ENCODE peak calls at places on chromosomes 3 and 15, in seven cellular contexts. One of them, this sample, is unnamed.

GRCh38 chr3:120661106-120661962 is 20.7 kb downstream of the HGD start:
- DNase-seq in PC-9: no peak
- DNase-seq in SJCRH30: no peak
- DNase-seq in ovary: no peak
- DNase-seq in heart left ventricle: no peak
- DNase-seq in mammary epithelial cell: no peak
- DNase-seq in IMR-90: peak; percentile 51
- DNase-seq in this sample: no peak

GRCh38 chr15:101397521-101398003 is 91.9 kb downstream of the PCSK6 start:
- DNase-seq in PC-9: no peak
- DNase-seq in SJCRH30: no peak
- DNase-seq in ovary: no peak
- DNase-seq in heart left ventricle: no peak
- DNase-seq in mammary epithelial cell: no peak
- DNase-seq in IMR-90: no peak
- DNase-seq in this sample: no peak

GRCh38 chr3:194269610-194270145 is 81.5 kb downstream of the CPN2 start:
- DNase-seq in PC-9: peak; percentile 82
- DNase-seq in SJCRH30: no peak
- DNase-seq in ovary: peak; percentile 94
- DNase-seq in heart left ventricle: peak; percentile 94
- DNase-seq in mammary epithelial cell: no peak
- DNase-seq in IMR-90: no peak
- DNase-seq in this sample: peak; percentile 80

GRCh38 chr3:134904796-134905646 is 110.0 kb downstream of the EPHB1 start:
- DNase-seq in PC-9: no peak
- DNase-seq in SJCRH30: no peak
- DNase-seq in ovary: no peak
- DNase-seq in heart left ventricle: no peak
- DNase-seq in mammary epithelial cell: no peak
- DNase-seq in IMR-90: no peak
- DNase-seq in this sample: no peak

GRCh38 chr15:99409097-99409473 is 156.7 kb upstream of the MEF2A start:
- DNase-seq in PC-9: peak; percentile 60
- DNase-seq in SJCRH30: peak; percentile 74
- DNase-seq in ovary: no peak
- DNase-seq in heart left ventricle: peak; percentile 71
- DNase-seq in mammary epithelial cell: peak; percentile 58
- DNase-seq in IMR-90: peak; percentile 60
- DNase-seq in this sample: peak; percentile 35

GRCh38 chr15:27671794-27672438 is 427.2 kb downstream of the OCA2 start:
- DNase-seq in PC-9: no peak
- DNase-seq in SJCRH30: no peak
- DNase-seq in ovary: no peak
- DNase-seq in heart left ventricle: no peak
- DNase-seq in mammary epithelial cell: no peak
- DNase-seq in IMR-90: no peak
- DNase-seq in this sample: no peak

GRCh38 chr3:149701206-149701976 is 43.6 kb upstream of the WWTR1 start:
- DNase-seq in PC-9: no peak
- DNase-seq in SJCRH30: no peak
- DNase-seq in ovary: no peak
- DNase-seq in heart left ventricle: no peak
- DNase-seq in mammary epithelial cell: no peak
- DNase-seq in IMR-90: no peak
- DNase-seq in this sample: no peak

GRCh38 chr3:157190242-157190876 is 30.4 kb upstream of the CCNL1 start:
- DNase-seq in PC-9: no peak
- DNase-seq in SJCRH30: no peak
- DNase-seq in ovary: no peak
- DNase-seq in heart left ventricle: no peak
- DNase-seq in mammary epithelial cell: no peak
- DNase-seq in IMR-90: no peak
- DNase-seq in this sample: no peak

GRCh38 chr15:34490421-34491193 is 53.0 kb upstream of the GOLGA8A start:
- DNase-seq in PC-9: no peak
- DNase-seq in SJCRH30: no peak
- DNase-seq in ovary: no peak
- DNase-seq in heart left ventricle: no peak
- DNase-seq in mammary epithelial cell: no peak
- DNase-seq in IMR-90: no peak
- DNase-seq in this sample: no peak

GRCh38 chr3:71051893-71052687 is 531.4 kb downstream of the FOXP1 start:
- DNase-seq in PC-9: no peak
- DNase-seq in SJCRH30: no peak
- DNase-seq in ovary: no peak
- DNase-seq in heart left ventricle: no peak
- DNase-seq in mammary epithelial cell: no peak
- DNase-seq in IMR-90: peak; percentile 40
- DNase-seq in this sample: no peak

GRCh38 chr15:101143321-101143720 is 108.5 kb downstream of the CHSY1 start:
- DNase-seq in PC-9: no peak
- DNase-seq in SJCRH30: no peak
- DNase-seq in ovary: no peak
- DNase-seq in heart left ventricle: no peak
- DNase-seq in mammary epithelial cell: no peak
- DNase-seq in IMR-90: no peak
- DNase-seq in this sample: no peak

GRCh38 chr3:197552198-197552597 is 3.6 kb downstream of the BDH1 start:
- DNase-seq in PC-9: no peak
- DNase-seq in SJCRH30: no peak
- DNase-seq in ovary: no peak
- DNase-seq in heart left ventricle: no peak
- DNase-seq in mammary epithelial cell: no peak
- DNase-seq in IMR-90: no peak
- DNase-seq in this sample: no peak

GRCh38 chr3:32176989-32177701 is 61.3 kb upstream of the CMTM8 start:
- DNase-seq in PC-9: peak; percentile 55
- DNase-seq in SJCRH30: peak; percentile 34
- DNase-seq in ovary: no peak
- DNase-seq in heart left ventricle: no peak
- DNase-seq in mammary epithelial cell: peak; percentile 75
- DNase-seq in IMR-90: peak; percentile 37
- DNase-seq in this sample: peak; percentile 49

GRCh38 chr15:38885001-38885400 is 320.4 kb upstream of the RASGRP1 start:
- DNase-seq in PC-9: no peak
- DNase-seq in SJCRH30: peak; percentile 83
- DNase-seq in ovary: no peak
- DNase-seq in heart left ventricle: no peak
- DNase-seq in mammary epithelial cell: peak; percentile 20
- DNase-seq in IMR-90: peak; percentile 48
- DNase-seq in this sample: no peak

GRCh38 chr15:40155270-40155910 is 5.5 kb upstream of the BUB1B start:
- DNase-seq in PC-9: peak; percentile 85
- DNase-seq in SJCRH30: no peak
- DNase-seq in ovary: no peak
- DNase-seq in heart left ventricle: no peak
- DNase-seq in mammary epithelial cell: peak; percentile 58
- DNase-seq in IMR-90: no peak
- DNase-seq in this sample: peak; percentile 45

GRCh38 chr3:157067114-157067513 is 92.8 kb downstream of the CCNL1 start:
- DNase-seq in PC-9: no peak
- DNase-seq in SJCRH30: peak; percentile 28
- DNase-seq in ovary: no peak
- DNase-seq in heart left ventricle: no peak
- DNase-seq in mammary epithelial cell: no peak
- DNase-seq in IMR-90: no peak
- DNase-seq in this sample: no peak

DNA sequence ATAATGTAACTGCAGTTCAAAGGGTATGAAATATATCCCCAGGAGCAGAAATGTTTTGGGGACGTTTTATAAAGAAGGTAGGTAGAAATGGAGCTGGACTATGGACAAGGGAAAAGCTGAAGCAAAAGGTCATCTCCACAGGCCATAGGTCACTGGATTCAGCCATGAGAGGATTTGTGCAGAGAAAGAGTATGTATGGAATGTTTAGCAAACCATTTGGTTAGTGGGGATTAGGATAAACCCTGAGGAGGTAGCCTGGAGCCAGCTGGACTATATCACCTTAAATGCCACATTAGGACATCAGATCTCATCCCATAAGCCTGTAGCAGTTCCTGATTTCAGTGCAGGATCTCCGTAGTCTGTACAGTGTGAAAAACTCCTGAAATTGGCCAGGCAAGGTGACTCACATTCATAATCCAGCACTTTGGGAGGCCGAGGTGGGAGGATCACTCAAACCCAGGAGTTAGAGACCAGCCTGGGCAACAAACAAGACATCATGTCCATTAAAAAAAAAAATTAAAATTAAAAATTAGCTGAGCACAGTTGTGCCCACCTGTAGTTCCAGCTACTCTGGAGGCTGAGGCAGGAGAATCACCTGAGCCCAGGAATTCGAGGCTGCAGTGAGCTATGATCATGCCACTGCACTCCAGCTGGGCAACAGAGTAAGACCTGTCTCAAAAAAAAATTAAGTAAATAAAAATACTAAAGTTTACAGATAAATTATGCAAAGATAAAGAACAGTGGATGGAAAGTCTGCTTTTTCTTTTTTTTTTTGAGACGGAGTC is 4.7 kb downstream of the IP6K1 start:
- DNase-seq in PC-9: no peak
- DNase-seq in SJCRH30: no peak
- DNase-seq in ovary: no peak
- DNase-seq in heart left ventricle: no peak
- DNase-seq in mammary epithelial cell: no peak
- DNase-seq in IMR-90: no peak
- DNase-seq in this sample: no peak
- H3K27ac ChIP-seq in PC-9: no peak overlapping the region
- H3K27ac ChIP-seq in SJCRH30: no peak overlapping the region
- H3K27ac ChIP-seq in ovary: no peak overlapping the region
- H3K27ac ChIP-seq in heart left ventricle: no peak overlapping the region
- H3K27ac ChIP-seq in mammary epithelial cell: no peak overlapping the region
- H3K27ac ChIP-seq in IMR-90: peak overlapping the region; percentile 23
- H3K27ac ChIP-seq in this sample: no peak overlapping the region

DNA sequence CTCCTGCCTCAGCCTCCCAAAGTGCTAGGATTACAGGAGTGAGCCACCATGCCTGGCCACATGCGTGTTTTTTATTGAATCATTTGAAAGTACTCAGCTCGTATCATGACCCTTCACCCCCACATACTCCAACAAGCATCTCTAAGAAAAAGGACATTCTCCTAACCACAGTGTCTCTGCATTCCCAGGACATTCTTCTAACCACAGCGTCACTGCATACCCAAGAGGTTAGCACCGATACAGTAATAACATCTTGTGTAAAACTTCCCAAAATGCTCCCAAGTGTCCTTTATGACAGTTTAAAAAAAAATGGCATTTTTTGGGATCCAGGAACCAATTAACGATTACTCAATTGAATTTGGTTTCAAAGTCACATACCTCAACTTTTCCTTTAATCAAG is 39.6 kb downstream of the FLNB start:
- DNase-seq in PC-9: no peak
- DNase-seq in SJCRH30: no peak
- DNase-seq in ovary: no peak
- DNase-seq in heart left ventricle: no peak
- DNase-seq in mammary epithelial cell: no peak
- DNase-seq in IMR-90: peak; percentile 92
- DNase-seq in this sample: no peak
- H3K4me1 ChIP-seq in PC-9: peaks cover 72% of the 10 kb centered on the region
- H3K4me1 ChIP-seq in SJCRH30: peaks cover 34% of the 10 kb centered on the region
- H3K4me1 ChIP-seq in ovary: peaks cover 12% of the 10 kb centered on the region
- H3K4me1 ChIP-seq in heart left ventricle: peaks cover 76% of the 10 kb centered on the region
- H3K4me1 ChIP-seq in mammary epithelial cell: peaks cover 67% of the 10 kb centered on the region
- H3K4me1 ChIP-seq in IMR-90: peaks cover 47% of the 10 kb centered on the region
- H3K4me1 ChIP-seq in this sample: peaks cover 14% of the 10 kb centered on the region

DNA sequence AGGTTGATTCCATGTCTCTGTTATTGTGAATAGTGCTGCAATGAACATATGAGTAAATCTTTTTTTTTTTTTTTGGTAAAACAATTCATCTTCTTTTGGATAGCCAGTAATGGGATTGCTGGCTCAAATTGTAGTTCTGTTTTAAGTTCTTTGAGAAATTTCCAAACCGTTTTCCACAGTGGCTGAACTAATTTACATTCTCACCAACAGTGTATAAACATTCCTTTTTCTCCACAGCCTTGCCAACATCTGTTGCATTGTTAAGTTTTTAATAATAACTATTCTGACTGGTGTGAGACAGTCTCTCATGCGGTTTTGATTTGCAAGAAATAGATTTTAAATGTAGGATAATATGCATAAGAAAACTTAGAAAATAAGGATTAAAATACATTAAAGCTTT is 279.0 kb upstream of the EPHA3 start:
- DNase-seq in PC-9: no peak
- DNase-seq in SJCRH30: no peak
- DNase-seq in ovary: no peak
- DNase-seq in heart left ventricle: no peak
- DNase-seq in mammary epithelial cell: no peak
- DNase-seq in IMR-90: no peak
- DNase-seq in this sample: no peak
- H3K4me3 ChIP-seq in PC-9: no peak overlapping the region
- H3K4me3 ChIP-seq in SJCRH30: no peak overlapping the region
- H3K4me3 ChIP-seq in ovary: no peak overlapping the region
- H3K4me3 ChIP-seq in heart left ventricle: no peak overlapping the region
- H3K4me3 ChIP-seq in mammary epithelial cell: no peak overlapping the region
- H3K4me3 ChIP-seq in IMR-90: no peak overlapping the region
- H3K4me3 ChIP-seq in this sample: no peak overlapping the region

GRCh38 chr15:73972984-73973682 is 19.0 kb downstream of the STOML1 start:
- DNase-seq in PC-9: peak; percentile 84
- DNase-seq in SJCRH30: peak; percentile 79
- DNase-seq in ovary: peak; percentile 85
- DNase-seq in heart left ventricle: peak; percentile 89
- DNase-seq in mammary epithelial cell: peak; percentile 77
- DNase-seq in IMR-90: peak; percentile 73
- DNase-seq in this sample: peak; percentile 85
- H3K27ac ChIP-seq in PC-9: no peak overlapping the region
- H3K27ac ChIP-seq in SJCRH30: no peak overlapping the region
- H3K27ac ChIP-seq in ovary: no peak overlapping the region
- H3K27ac ChIP-seq in heart left ventricle: no peak overlapping the region
- H3K27ac ChIP-seq in mammary epithelial cell: no peak overlapping the region
- H3K27ac ChIP-seq in IMR-90: no peak overlapping the region
- H3K27ac ChIP-seq in this sample: no peak overlapping the region

GRCh38 chr15:63372018-63372705 is 9.5 kb downstream of the CA12 start:
- DNase-seq in PC-9: peak; percentile 65
- DNase-seq in SJCRH30: peak; percentile 27
- DNase-seq in ovary: no peak
- DNase-seq in heart left ventricle: no peak
- DNase-seq in mammary epithelial cell: peak; percentile 97
- DNase-seq in IMR-90: peak; percentile 98
- DNase-seq in this sample: no peak
- H3K4me1 ChIP-seq in PC-9: peaks cover 47% of the 10 kb centered on the region
- H3K4me1 ChIP-seq in SJCRH30: peaks cover 12% of the 10 kb centered on the region
- H3K4me1 ChIP-seq in ovary: no peaks in the 10 kb centered on the region
- H3K4me1 ChIP-seq in heart left ventricle: peaks cover 16% of the 10 kb centered on the region
- H3K4me1 ChIP-seq in mammary epithelial cell: peaks cover 70% of the 10 kb centered on the region
- H3K4me1 ChIP-seq in IMR-90: peaks cover 36% of the 10 kb centered on the region
- H3K4me1 ChIP-seq in this sample: no peaks in the 10 kb centered on the region

GRCh38 chr15:65384895-65385867 is 7.4 kb upstream of the IGDCC3 start:
- DNase-seq in PC-9: peak; percentile 85
- DNase-seq in SJCRH30: peak; percentile 84
- DNase-seq in ovary: peak; percentile 89
- DNase-seq in heart left ventricle: peak; percentile 85
- DNase-seq in mammary epithelial cell: peak; percentile 73
- DNase-seq in IMR-90: peak; percentile 69
- DNase-seq in this sample: peak; percentile 86
- H3K4me3 ChIP-seq in PC-9: peak overlapping the region; percentile 46
- H3K4me3 ChIP-seq in SJCRH30: no peak overlapping the region
- H3K4me3 ChIP-seq in ovary: peak overlapping the region; percentile 17
- H3K4me3 ChIP-seq in heart left ventricle: peak overlapping the region; percentile 58
- H3K4me3 ChIP-seq in mammary epithelial cell: peak overlapping the region; percentile 30
- H3K4me3 ChIP-seq in IMR-90: no peak overlapping the region
- H3K4me3 ChIP-seq in this sample: no peak overlapping the region

GRCh38 chr3:177514341-177515193 is 317.3 kb upstream of the TBL1XR1 start:
- DNase-seq in PC-9: no peak
- DNase-seq in SJCRH30: no peak
- DNase-seq in ovary: no peak
- DNase-seq in heart left ventricle: no peak
- DNase-seq in mammary epithelial cell: no peak
- DNase-seq in IMR-90: no peak
- DNase-seq in this sample: no peak
- H3K27ac ChIP-seq in PC-9: no peak overlapping the region
- H3K27ac ChIP-seq in SJCRH30: no peak overlapping the region
- H3K27ac ChIP-seq in ovary: no peak overlapping the region
- H3K27ac ChIP-seq in heart left ventricle: peak overlapping the region; percentile 31
- H3K27ac ChIP-seq in mammary epithelial cell: no peak overlapping the region
- H3K27ac ChIP-seq in IMR-90: no peak overlapping the region
- H3K27ac ChIP-seq in this sample: no peak overlapping the region